ENCODE peak calls at places on chromosome 17, in ten cellular contexts. L is KBM-7; Z is naive B cell; U is lung microvascular endothelial cell; J is iris pigment epithelial cell; W is head of caudate nucleus; Y is stimulated activated CD4-positive, alpha-beta T cell treated with anti-CD3 and anti-CD28 coated beads, Interleukin-1b, Interleukin-23, amount 100 ng/mL, for 1 hour; N is stimulated activated CD8-positive, alpha-beta memory T cell treated with anti-CD3 and anti-CD28 coated beads, Interleukin-15, amount 100 ng/mL, for 48 hours; A is NCI-H510A treated with DMSO at 0.1 percent for 48 hours; M is neural crest cell. C is an unnamed sample.

GRCh38 chr17:7988750-7989178 is 13.7 kb upstream of the GUCY2D start:
- DNase-seq in W (peak), J (peak), Z (peak), N (peak), L (peak), U (peak), M (peak), Y (no peak), A (peak), C (peak)

GRCh38 chr17:60577147-60577925 is 22.7 kb upstream of the PPM1D start:
- DNase-seq in W (peak), U (peak), J (peak), Y (no peak), Z (no peak), M (no peak), L (peak), N (no peak), A (no peak), C (no peak)

GRCh38 chr17:40331743-40332641 is 23.0 kb downstream of the RARA start:
- DNase-seq in M (no peak), Z (no peak), J (no peak), A (peak), N (no peak), W (peak), U (peak), Y (no peak), L (no peak), C (no peak)

GRCh38 chr17:72613411-72614292 is 478.8 kb downstream of the SLC39A11 start:
- DNase-seq in U (no peak), M (no peak), N (no peak), Z (no peak), W (no peak), L (peak), Y (no peak), A (no peak), J (peak), C (no peak)

GRCh38 chr17:77441130-77441920 is 300.6 kb downstream of the SEC14L1 start:
- DNase-seq in J (no peak), N (peak), L (peak), Y (no peak), A (peak), Z (peak), U (no peak), M (no peak), W (no peak), C (no peak)

GRCh38 chr17:32569171-32570080 is 82.6 kb downstream of the CDK5R1 start:
- DNase-seq in U (no peak), M (no peak), L (no peak), Y (no peak), N (no peak), Z (no peak), W (no peak), A (no peak), J (no peak), C (no peak)

GRCh38 chr17:72476575-72476986 is 355.8 kb downstream of the SOX9 start:
- DNase-seq in J (no peak), Z (no peak), L (no peak), A (peak), W (peak), U (no peak), M (no peak), N (no peak), Y (no peak), C (no peak)

GRCh38 chr17:45230787-45231480 is 9.2 kb downstream of the FMNL1 start:
- DNase-seq in J (peak), U (no peak), A (no peak), Y (no peak), N (no peak), M (no peak), L (no peak), W (no peak), Z (no peak), C (no peak)

GRCh38 chr17:56125830-56126819 is 27.1 kb upstream of the ANKFN1 start:
- DNase-seq in M (peak), Y (no peak), L (peak), W (peak), A (peak), N (no peak), Z (no peak), J (peak), U (peak), C (peak)

GRCh38 chr17:64131606-64132270 is 1.8 kb upstream of the ERN1 start:
- DNase-seq in M (no peak), Y (no peak), Z (no peak), A (no peak), L (no peak), U (no peak), N (no peak), W (no peak), J (no peak), C (no peak)

GRCh38 chr17:17540278-17540906 is 44.2 kb upstream of the RASD1 start:
- DNase-seq in U (no peak), A (no peak), J (no peak), N (no peak), Y (no peak), Z (no peak), L (no peak), M (no peak), W (no peak), C (no peak)

GRCh38 chr17:77869041-77869595 is 89.4 kb upstream of the TNRC6C start:
- DNase-seq in M (no peak), W (no peak), L (no peak), J (no peak), Y (no peak), U (no peak), Z (no peak), N (no peak), A (no peak), C (no peak)

GRCh38 chr17:47264171-47264570 is 10.5 kb downstream of the ITGB3 start:
- DNase-seq in W (no peak), Y (no peak), L (no peak), J (no peak), M (no peak), A (no peak), Z (no peak), U (no peak), N (no peak), C (no peak)

GRCh38 chr17:64683791-64684190 is 21.7 kb upstream of the SMURF2 start:
- DNase-seq in Y (no peak), J (no peak), N (no peak), M (no peak), W (no peak), Z (no peak), U (no peak), A (no peak), L (no peak), C (no peak)

GRCh38 chr17:17940451-17940911 is 31.7 kb downstream of the TOM1L2 start:
- DNase-seq in L (no peak), N (no peak), J (no peak), A (no peak), U (no peak), Y (no peak), M (no peak), W (no peak), Z (no peak), C (no peak)

GRCh38 chr17:75238020-75238580 is 23.3 kb downstream of the GGA3 start:
- DNase-seq in W (no peak), Z (no peak), M (no peak), J (no peak), Y (no peak), U (no peak), A (no peak), N (no peak), L (no peak), C (no peak)

GRCh38 chr17:81069084-81069645 is 34.2 kb downstream of the BAIAP2 start:
- DNase-seq in A (no peak), J (no peak), L (no peak), Y (no peak), N (no peak), U (no peak), M (no peak), W (no peak), Z (no peak), C (no peak)

GRCh38 chr17:8109669-8110455 is 8.5 kb downstream of the ALOXE3 start:
- DNase-seq in Y (peak), L (peak), U (peak), W (no peak), A (peak), Z (peak), N (peak), J (peak), M (peak), C (no peak)

GRCh38 chr17:81888988-81889595 is 2.3 kb downstream of the ALYREF start:
- DNase-seq in Y (no peak), W (no peak), N (no peak), L (no peak), A (no peak), U (no peak), Z (no peak), M (no peak), J (no peak), C (no peak)

GRCh38 chr17:78383725-78384471 is 5.4 kb downstream of the PGS1 start:
- DNase-seq in A (no peak), L (peak), U (peak), W (no peak), N (peak), Y (no peak), J (peak), Z (no peak), M (no peak), C (peak)

GRCh38 chr17:16415031-16415924 is at the start of gene TRPV2:
- DNase-seq in A (no peak), U (peak), Z (peak), W (no peak), Y (no peak), N (no peak), L (peak), J (no peak), M (no peak), C (no peak)

GRCh38 chr17:33854596-33854995 is 400.5 kb upstream of the CCL2 start:
- DNase-seq in W (no peak), M (no peak), Y (no peak), L (no peak), N (no peak), J (no peak), A (no peak), U (no peak), Z (no peak), C (no peak)

GRCh38 chr17:72120878-72121163 is at the start of gene SOX9:
- DNase-seq in M (peak), N (no peak), Z (no peak), J (peak), U (peak), A (peak), L (no peak), Y (no peak), W (peak), C (peak)

GRCh38 chr17:7440113-7440822 is 956 bp downstream of the FGF11 start:
- DNase-seq in A (peak), U (no peak), W (no peak), N (no peak), J (no peak), Z (no peak), L (no peak), Y (no peak), M (peak), C (no peak)

GRCh38 chr17:83065660-83066542 is 13.5 kb upstream of the METRNL start:
- DNase-seq in J (no peak), N (no peak), A (no peak), M (no peak), W (peak), L (no peak), Z (no peak), U (no peak), Y (no peak), C (no peak)

GRCh38 chr17:2374549-2375285 is 26.1 kb downstream of the MNT start:
- DNase-seq in Z (no peak), Y (no peak), M (no peak), W (no peak), J (no peak), L (no peak), A (no peak), N (no peak), U (no peak), C (no peak)

GRCh38 chr17:74601944-74602572 is 10.0 kb upstream of the CD300LD start:
- DNase-seq in J (peak), M (peak), Z (no peak), N (no peak), L (peak), Y (no peak), W (no peak), U (peak), A (peak), C (no peak)

GRCh38 chr17:51097708-51098446 is 22.8 kb downstream of the SPAG9 start:
- DNase-seq in U (no peak), L (peak), N (no peak), M (no peak), J (no peak), A (peak), Y (no peak), W (no peak), Z (no peak), C (no peak)

GRCh38 chr17:4394208-4395110 is 28.0 kb upstream of the UBE2G1 start:
- DNase-seq in W (no peak), M (no peak), A (no peak), L (no peak), N (no peak), U (no peak), Y (no peak), Z (no peak), J (peak), C (no peak)

GRCh38 chr17:4789951-4790704 is 1.4 kb downstream of the GLTPD2 start:
- DNase-seq in Y (peak), M (peak), N (peak), Z (peak), J (peak), W (peak), A (peak), L (peak), U (peak), C (peak)

GRCh38 chr17:44119798-44120197 is 3.6 kb downstream of the HDAC5 start:
- DNase-seq in W (no peak), A (no peak), L (no peak), U (no peak), Z (no peak), N (no peak), M (no peak), Y (no peak), J (no peak), C (no peak)

GRCh38 chr17:7652659-7653343 is 2.1 kb downstream of the ATP1B2 start:
- DNase-seq in W (no peak), N (no peak), J (no peak), Z (no peak), U (no peak), M (no peak), A (no peak), Y (no peak), L (no peak), C (no peak)

GRCh38 chr17:7558544-7559306 is at the start of gene TNFSF13:
- DNase-seq in J (no peak), L (peak), Y (no peak), W (no peak), N (no peak), Z (peak), A (no peak), M (no peak), U (no peak), C (no peak)

C was measured in AG04450.